ENCODE peak calls at places on chromosomes 11 and 22, in eight cellular contexts. One of them, this sample, is unnamed.
A peak's percentile ranks its signal among the peaks of the same experiment; 100 is the strongest.

GRCh38 chr11:68741536-68741935 is 9.8 kb downstream of the TESMIN start:
- DNase-seq in HTR-8/SVneo: no peak
- DNase-seq in mesenchymal stem cell: peak; percentile 23
- DNase-seq in Calu3: no peak
- DNase-seq in EL: no peak
- DNase-seq in stimulated activated naive B cell treated with anti-CD40 and anti-IgM and Interleukin-4, amounts not matched to agents 10 μg/mL and 1 μg/mL and 100 μg/mL, for 72 hours: no peak
- DNase-seq in nephron progenitor cell: no peak
- DNase-seq in HEK293T: no peak
- DNase-seq in this sample: no peak

GRCh38 chr11:1082346-1082727 is 7.7 kb downstream of the MUC2 start:
- DNase-seq in HTR-8/SVneo: no peak
- DNase-seq in mesenchymal stem cell: no peak
- DNase-seq in Calu3: no peak
- DNase-seq in EL: no peak
- DNase-seq in stimulated activated naive B cell treated with anti-CD40 and anti-IgM and Interleukin-4, amounts not matched to agents 10 μg/mL and 1 μg/mL and 100 μg/mL, for 72 hours: no peak
- DNase-seq in nephron progenitor cell: no peak
- DNase-seq in HEK293T: no peak
- DNase-seq in this sample: no peak

GRCh38 chr11:2951235-2952110 is 22.3 kb upstream of the PHLDA2 start:
- DNase-seq in HTR-8/SVneo: no peak
- DNase-seq in mesenchymal stem cell: peak; percentile 93
- DNase-seq in Calu3: no peak
- DNase-seq in EL: peak; percentile 85
- DNase-seq in stimulated activated naive B cell treated with anti-CD40 and anti-IgM and Interleukin-4, amounts not matched to agents 10 μg/mL and 1 μg/mL and 100 μg/mL, for 72 hours: no peak
- DNase-seq in nephron progenitor cell: no peak
- DNase-seq in HEK293T: no peak
- DNase-seq in this sample: no peak

GRCh38 chr11:70158201-70158600 is 44.9 kb upstream of the FADD start:
- DNase-seq in HTR-8/SVneo: peak; percentile 40
- DNase-seq in mesenchymal stem cell: peak; percentile 16
- DNase-seq in Calu3: peak; percentile 25
- DNase-seq in EL: no peak
- DNase-seq in stimulated activated naive B cell treated with anti-CD40 and anti-IgM and Interleukin-4, amounts not matched to agents 10 μg/mL and 1 μg/mL and 100 μg/mL, for 72 hours: no peak
- DNase-seq in nephron progenitor cell: peak; percentile 71
- DNase-seq in HEK293T: peak; percentile 48
- DNase-seq in this sample: no peak

GRCh38 chr11:120509346-120510053 is 2.0 kb upstream of the GRIK4 start:
- DNase-seq in HTR-8/SVneo: no peak
- DNase-seq in mesenchymal stem cell: no peak
- DNase-seq in Calu3: no peak
- DNase-seq in EL: no peak
- DNase-seq in stimulated activated naive B cell treated with anti-CD40 and anti-IgM and Interleukin-4, amounts not matched to agents 10 μg/mL and 1 μg/mL and 100 μg/mL, for 72 hours: no peak
- DNase-seq in nephron progenitor cell: no peak
- DNase-seq in HEK293T: no peak
- DNase-seq in this sample: no peak

GRCh38 chr11:122977455-122978302 is 4.0 kb downstream of the BSX start:
- DNase-seq in HTR-8/SVneo: no peak
- DNase-seq in mesenchymal stem cell: no peak
- DNase-seq in Calu3: no peak
- DNase-seq in EL: no peak
- DNase-seq in stimulated activated naive B cell treated with anti-CD40 and anti-IgM and Interleukin-4, amounts not matched to agents 10 μg/mL and 1 μg/mL and 100 μg/mL, for 72 hours: no peak
- DNase-seq in nephron progenitor cell: peak; percentile 59
- DNase-seq in HEK293T: no peak
- DNase-seq in this sample: no peak

GRCh38 chr22:39318507-39319283 is 728 bp downstream of the RPL3 start:
- DNase-seq in HTR-8/SVneo: no peak
- DNase-seq in mesenchymal stem cell: no peak
- DNase-seq in Calu3: no peak
- DNase-seq in EL: no peak
- DNase-seq in stimulated activated naive B cell treated with anti-CD40 and anti-IgM and Interleukin-4, amounts not matched to agents 10 μg/mL and 1 μg/mL and 100 μg/mL, for 72 hours: no peak
- DNase-seq in nephron progenitor cell: no peak
- DNase-seq in HEK293T: no peak
- DNase-seq in this sample: no peak

GRCh38 chr22:21759631-21760030 is 24.0 kb upstream of the YPEL1 start:
- DNase-seq in HTR-8/SVneo: no peak
- DNase-seq in mesenchymal stem cell: no peak
- DNase-seq in Calu3: no peak
- DNase-seq in EL: no peak
- DNase-seq in stimulated activated naive B cell treated with anti-CD40 and anti-IgM and Interleukin-4, amounts not matched to agents 10 μg/mL and 1 μg/mL and 100 μg/mL, for 72 hours: no peak
- DNase-seq in nephron progenitor cell: no peak
- DNase-seq in HEK293T: no peak
- DNase-seq in this sample: no peak

GRCh38 chr11:64237484-64237951 is 3.1 kb downstream of the VEGFB start:
- DNase-seq in HTR-8/SVneo: no peak
- DNase-seq in mesenchymal stem cell: no peak
- DNase-seq in Calu3: peak; percentile 83
- DNase-seq in EL: no peak
- DNase-seq in stimulated activated naive B cell treated with anti-CD40 and anti-IgM and Interleukin-4, amounts not matched to agents 10 μg/mL and 1 μg/mL and 100 μg/mL, for 72 hours: no peak
- DNase-seq in nephron progenitor cell: no peak
- DNase-seq in HEK293T: no peak
- DNase-seq in this sample: peak; percentile 95

GRCh38 chr11:69652999-69653398 is 12.0 kb downstream of the CCND1 start:
- DNase-seq in HTR-8/SVneo: no peak
- DNase-seq in mesenchymal stem cell: no peak
- DNase-seq in Calu3: no peak
- DNase-seq in EL: no peak
- DNase-seq in stimulated activated naive B cell treated with anti-CD40 and anti-IgM and Interleukin-4, amounts not matched to agents 10 μg/mL and 1 μg/mL and 100 μg/mL, for 72 hours: no peak
- DNase-seq in nephron progenitor cell: no peak
- DNase-seq in HEK293T: no peak
- DNase-seq in this sample: no peak

GRCh38 chr22:44462246-44463015 is 35.6 kb downstream of the RTL6 start:
- DNase-seq in HTR-8/SVneo: no peak
- DNase-seq in mesenchymal stem cell: no peak
- DNase-seq in Calu3: no peak
- DNase-seq in EL: no peak
- DNase-seq in stimulated activated naive B cell treated with anti-CD40 and anti-IgM and Interleukin-4, amounts not matched to agents 10 μg/mL and 1 μg/mL and 100 μg/mL, for 72 hours: no peak
- DNase-seq in nephron progenitor cell: no peak
- DNase-seq in HEK293T: no peak
- DNase-seq in this sample: peak; percentile 10

GRCh38 chr11:69501121-69501489 is 19.6 kb downstream of the LINC01488 start:
- DNase-seq in HTR-8/SVneo: no peak
- DNase-seq in mesenchymal stem cell: no peak
- DNase-seq in Calu3: no peak
- DNase-seq in EL: no peak
- DNase-seq in stimulated activated naive B cell treated with anti-CD40 and anti-IgM and Interleukin-4, amounts not matched to agents 10 μg/mL and 1 μg/mL and 100 μg/mL, for 72 hours: no peak
- DNase-seq in nephron progenitor cell: no peak
- DNase-seq in HEK293T: no peak
- DNase-seq in this sample: no peak

GRCh38 chr22:38017272-38017920 is 33.0 kb upstream of the SOX10 start:
- DNase-seq in HTR-8/SVneo: no peak
- DNase-seq in mesenchymal stem cell: no peak
- DNase-seq in Calu3: peak; percentile 72
- DNase-seq in EL: peak; percentile 51
- DNase-seq in stimulated activated naive B cell treated with anti-CD40 and anti-IgM and Interleukin-4, amounts not matched to agents 10 μg/mL and 1 μg/mL and 100 μg/mL, for 72 hours: no peak
- DNase-seq in nephron progenitor cell: no peak
- DNase-seq in HEK293T: no peak
- DNase-seq in this sample: peak; percentile 76

GRCh38 chr22:43300891-43301676 is 42.1 kb downstream of the SCUBE1 start:
- DNase-seq in HTR-8/SVneo: no peak
- DNase-seq in mesenchymal stem cell: no peak
- DNase-seq in Calu3: no peak
- DNase-seq in EL: no peak
- DNase-seq in stimulated activated naive B cell treated with anti-CD40 and anti-IgM and Interleukin-4, amounts not matched to agents 10 μg/mL and 1 μg/mL and 100 μg/mL, for 72 hours: no peak
- DNase-seq in nephron progenitor cell: no peak
- DNase-seq in HEK293T: no peak
- DNase-seq in this sample: no peak

GRCh38 chr11:61728066-61728939 is 24.1 kb upstream of the MYRF start:
- DNase-seq in HTR-8/SVneo: no peak
- DNase-seq in mesenchymal stem cell: no peak
- DNase-seq in Calu3: no peak
- DNase-seq in EL: no peak
- DNase-seq in stimulated activated naive B cell treated with anti-CD40 and anti-IgM and Interleukin-4, amounts not matched to agents 10 μg/mL and 1 μg/mL and 100 μg/mL, for 72 hours: no peak
- DNase-seq in nephron progenitor cell: peak; percentile 26
- DNase-seq in HEK293T: no peak
- DNase-seq in this sample: no peak

GRCh38 chr11:132658696-132659095 is 873.6 kb downstream of the OPCML start:
- DNase-seq in HTR-8/SVneo: no peak
- DNase-seq in mesenchymal stem cell: no peak
- DNase-seq in Calu3: no peak
- DNase-seq in EL: no peak
- DNase-seq in stimulated activated naive B cell treated with anti-CD40 and anti-IgM and Interleukin-4, amounts not matched to agents 10 μg/mL and 1 μg/mL and 100 μg/mL, for 72 hours: no peak
- DNase-seq in nephron progenitor cell: no peak
- DNase-seq in HEK293T: no peak
- DNase-seq in this sample: no peak

GRCh38 chr11:58928691-58929090 is 10.6 kb upstream of the GLYATL1 start:
- DNase-seq in HTR-8/SVneo: no peak
- DNase-seq in mesenchymal stem cell: no peak
- DNase-seq in Calu3: no peak
- DNase-seq in EL: no peak
- DNase-seq in stimulated activated naive B cell treated with anti-CD40 and anti-IgM and Interleukin-4, amounts not matched to agents 10 μg/mL and 1 μg/mL and 100 μg/mL, for 72 hours: no peak
- DNase-seq in nephron progenitor cell: no peak
- DNase-seq in HEK293T: no peak
- DNase-seq in this sample: no peak

GRCh38 chr11:125603207-125603606 is 10.6 kb downstream of the STT3A start:
- DNase-seq in HTR-8/SVneo: no peak
- DNase-seq in mesenchymal stem cell: no peak
- DNase-seq in Calu3: no peak
- DNase-seq in EL: peak; percentile 37
- DNase-seq in stimulated activated naive B cell treated with anti-CD40 and anti-IgM and Interleukin-4, amounts not matched to agents 10 μg/mL and 1 μg/mL and 100 μg/mL, for 72 hours: no peak
- DNase-seq in nephron progenitor cell: no peak
- DNase-seq in HEK293T: no peak
- DNase-seq in this sample: no peak

GRCh38 chr11:36578458-36578857 is 10.7 kb downstream of the RAG1 start:
- DNase-seq in HTR-8/SVneo: no peak
- DNase-seq in mesenchymal stem cell: no peak
- DNase-seq in Calu3: no peak
- DNase-seq in EL: peak; percentile 9
- DNase-seq in stimulated activated naive B cell treated with anti-CD40 and anti-IgM and Interleukin-4, amounts not matched to agents 10 μg/mL and 1 μg/mL and 100 μg/mL, for 72 hours: no peak
- DNase-seq in nephron progenitor cell: no peak
- DNase-seq in HEK293T: no peak
- DNase-seq in this sample: no peak

GRCh38 chr11:1853376-1854131 is 670 bp downstream of the LSP1 start:
- DNase-seq in HTR-8/SVneo: no peak
- DNase-seq in mesenchymal stem cell: no peak
- DNase-seq in Calu3: no peak
- DNase-seq in EL: no peak
- DNase-seq in stimulated activated naive B cell treated with anti-CD40 and anti-IgM and Interleukin-4, amounts not matched to agents 10 μg/mL and 1 μg/mL and 100 μg/mL, for 72 hours: no peak
- DNase-seq in nephron progenitor cell: no peak
- DNase-seq in HEK293T: no peak
- DNase-seq in this sample: no peak

GRCh38 chr22:23131931-23132330 is 9.9 kb downstream of the RSPH14 start:
- DNase-seq in HTR-8/SVneo: no peak
- DNase-seq in mesenchymal stem cell: no peak
- DNase-seq in Calu3: no peak
- DNase-seq in EL: no peak
- DNase-seq in stimulated activated naive B cell treated with anti-CD40 and anti-IgM and Interleukin-4, amounts not matched to agents 10 μg/mL and 1 μg/mL and 100 μg/mL, for 72 hours: no peak
- DNase-seq in nephron progenitor cell: no peak
- DNase-seq in HEK293T: no peak
- DNase-seq in this sample: no peak